ENCODE peak calls at places on chromosomes 3 and 15, in five cellular contexts. A, K, Y, I and Z are unnamed samples.

GRCh38 chr3:81998139-81998755 is 236.8 kb upstream of the GBE1 start:
- DNase-seq in I (peak; percentile 28), A (no peak), Y (peak; percentile 26), K (no peak), Z (no peak)

GRCh38 chr3:9746330-9746729 is 3.4 kb upstream of the OGG1 start:
- DNase-seq in Y (peak; percentile 74), K (no peak), I (peak; percentile 32), A (no peak), Z (peak; percentile 45)

GRCh38 chr15:68364028-68364659 is 67.8 kb downstream of the ITGA11 start:
- DNase-seq in I (peak; percentile 30), Y (no peak), A (no peak), K (no peak), Z (no peak)

GRCh38 chr3:15314276-15314675 is 18.1 kb downstream of the SH3BP5 start:
- DNase-seq in I (no peak), K (no peak), A (no peak), Y (no peak), Z (no peak)

GRCh38 chr3:36132214-36132613 is 248.1 kb upstream of the STAC start:
- DNase-seq in I (no peak), K (no peak), A (no peak), Y (no peak), Z (peak; percentile 6)

GRCh38 chr15:80211976-80212375 is 40.0 kb downstream of the CTXND1 start:
- DNase-seq in I (no peak), A (no peak), K (no peak), Y (no peak), Z (peak; percentile 4)

GRCh38 chr3:114213669-114214541 is 23.5 kb downstream of the ZNF80 start:
- DNase-seq in A (no peak), Y (peak; percentile 82), I (no peak), K (no peak), Z (no peak)

GRCh38 chr15:72249138-72249825 is 18.3 kb upstream of the PKM start:
- DNase-seq in I (no peak), A (no peak), K (no peak), Y (no peak), Z (no peak)

GRCh38 chr3:158739078-158739477 is 6.8 kb upstream of the RARRES1 start:
- DNase-seq in Y (no peak), A (no peak), K (no peak), I (no peak), Z (no peak)

GRCh38 chr15:36784717-36785116 is 205.3 kb downstream of the CDIN1 start:
- DNase-seq in K (no peak), I (no peak), Y (no peak), A (no peak), Z (no peak)

GRCh38 chr15:68815598-68815997 is 5.1 kb downstream of the ANP32A start:
- DNase-seq in K (no peak), Y (no peak), A (no peak), I (no peak), Z (peak; percentile 30)

GRCh38 chr15:39974656-39975230 is 40.8 kb downstream of the EIF2AK4 start:
- DNase-seq in A (no peak), I (no peak), K (no peak), Y (no peak), Z (no peak)
- H3K36me3 ChIP-seq in A (no peaks in the 10 kb centered on the region), I (no peaks in the 10 kb centered on the region), K (peaks cover 29% of the 10 kb centered on the region), Y (peaks cover 4% of the 10 kb centered on the region), Z (peaks cover 15% of the 10 kb centered on the region)

GRCh38 chr3:11726146-11726545 is 82.4 kb upstream of the VGLL4 start:
- DNase-seq in Y (no peak), I (no peak), A (no peak), K (no peak), Z (no peak)

GRCh38 chr3:11724615-11725339 is 81.1 kb upstream of the VGLL4 start:
- DNase-seq in A (no peak), I (no peak), K (no peak), Y (no peak), Z (no peak)

GRCh38 chr3:11727207-11727606 is 83.5 kb upstream of the VGLL4 start:
- DNase-seq in A (no peak), K (no peak), I (no peak), Y (no peak), Z (no peak)
- H3K4me1 ChIP-seq in A (no peaks in the 10 kb centered on the region), K (no peaks in the 10 kb centered on the region), I (no peaks in the 10 kb centered on the region), Y (no peaks in the 10 kb centered on the region), Z (no peaks in the 10 kb centered on the region)

GRCh38 chr15:89364341-89364740 is 29.7 kb upstream of the POLG start:
- DNase-seq in A (no peak), Y (no peak), K (no peak), I (no peak), Z (no peak)
- H3K4me3 ChIP-seq in A (no peak overlapping the region), Y (no peak overlapping the region), K (no peak overlapping the region), I (no peak overlapping the region), Z (no peak overlapping the region)

DNA sequence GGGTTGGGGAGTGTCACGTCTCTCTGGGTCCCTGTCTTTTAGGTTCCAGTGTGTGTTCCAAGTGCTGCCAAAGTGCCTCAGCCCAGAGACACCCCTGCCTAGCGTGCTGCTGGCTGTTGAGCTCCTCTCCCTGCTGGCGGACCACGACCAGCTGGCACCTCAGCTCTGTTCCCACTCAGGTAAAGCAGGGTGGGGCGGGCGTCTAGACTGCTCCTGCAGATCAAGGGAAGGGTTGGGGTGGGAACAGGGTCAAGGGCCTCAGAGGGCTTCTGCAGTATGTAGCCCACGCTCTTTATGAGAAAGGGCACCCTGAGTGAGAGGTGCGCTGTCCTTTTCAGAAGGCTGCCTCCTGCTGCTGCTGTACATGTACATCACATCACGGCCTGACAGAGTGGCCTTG is 17.2 kb downstream of the ATRIP start:
- DNase-seq in I (no peak), A (no peak), K (no peak), Y (no peak), Z (no peak)
- H3K36me3 ChIP-seq in I (no peaks in the 10 kb centered on the region), A (peaks cover 4% of the 10 kb centered on the region), K (peaks cover 51% of the 10 kb centered on the region), Y (peaks cover 7% of the 10 kb centered on the region), Z (peaks cover 34% of the 10 kb centered on the region)

GRCh38 chr3:194003128-194004057 is 132.6 kb upstream of the HES1 start:
- DNase-seq in A (peak; percentile 93), K (peak; percentile 95), I (peak; percentile 94), Y (peak; percentile 99), Z (peak; percentile 90)

GRCh38 chr3:194000712-194001111 is 135.2 kb upstream of the HES1 start:
- DNase-seq in K (no peak), A (no peak), I (no peak), Y (no peak), Z (no peak)

GRCh38 chr3:194000100-194000499 is 135.8 kb upstream of the HES1 start:
- DNase-seq in Y (no peak), K (no peak), A (no peak), I (no peak), Z (no peak)

GRCh38 chr3:193998628-193999027 is 137.3 kb upstream of the HES1 start:
- DNase-seq in A (no peak), K (no peak), I (no peak), Y (no peak), Z (no peak)

GRCh38 chr3:194001728-194002459 is 134.1 kb upstream of the HES1 start:
- DNase-seq in Y (no peak), K (no peak), A (no peak), I (no peak), Z (no peak)
- H3K4me1 ChIP-seq in Y (peaks cover 35% of the 10 kb centered on the region), K (peaks cover 29% of the 10 kb centered on the region), A (peaks cover 37% of the 10 kb centered on the region), I (peaks cover 24% of the 10 kb centered on the region), Z (peaks cover 40% of the 10 kb centered on the region)